ENCODE peak calls at places on chromosomes 1 and 21, in eight cellular contexts. A, J, T, N, B, Z, I and O are unnamed samples.

GRCh38 chr1:212432706-212433576 is at the start of gene NENF:
- DNase-seq in A (peak; percentile 67), J (peak; percentile 76), T (peak; percentile 82), N (peak; percentile 88), B (peak; percentile 78), Z (peak; percentile 80), I (peak; percentile 78), O (peak; percentile 95)

GRCh38 chr21:46159390-46159789 is 4.0 kb upstream of the FTCD start:
- DNase-seq in A (no peak), J (no peak), T (no peak), N (no peak), B (no peak), Z (no peak), I (no peak), O (no peak)

GRCh38 chr1:46244656-46245371 is 2.7 kb upstream of the RAD54L start:
- DNase-seq in A (no peak), J (peak; percentile 18), T (no peak), N (no peak), B (no peak), Z (no peak), I (peak; percentile 43), O (peak; percentile 22)

GRCh38 chr1:232283864-232284263 is 346.1 kb downstream of the SIPA1L2 start:
- DNase-seq in A (no peak), J (no peak), T (no peak), N (no peak), B (no peak), Z (no peak), I (no peak), O (peak; percentile 48)

GRCh38 chr1:118115567-118116272 is 69.3 kb downstream of the SPAG17 start:
- DNase-seq in A (no peak), J (no peak), T (no peak), N (no peak), B (no peak), Z (no peak), I (no peak), O (no peak)

GRCh38 chr1:108049083-108049819 is 84.3 kb upstream of the VAV3 start:
- DNase-seq in A (no peak), J (peak; percentile 46), T (peak; percentile 45), N (peak; percentile 33), B (no peak), Z (no peak), I (no peak), O (peak; percentile 76)

GRCh38 chr1:219554109-219554508 is 58.8 kb downstream of the ZC3H11B start:
- DNase-seq in A (no peak), J (no peak), T (no peak), N (no peak), B (no peak), Z (no peak), I (no peak), O (no peak)

GRCh38 chr1:206455681-206456344 is 14.5 kb upstream of the IKBKE start:
- DNase-seq in A (no peak), J (no peak), T (no peak), N (no peak), B (peak; percentile 40), Z (no peak), I (no peak), O (peak; percentile 99)

GRCh38 chr1:232066521-232066920 is 439.9 kb downstream of the DISC1 start:
- DNase-seq in A (no peak), J (no peak), T (no peak), N (no peak), B (no peak), Z (no peak), I (no peak), O (no peak)